ENCODE peak calls at places on chromosomes 1 and 21, in four cellular contexts. E is kidney glomerular epithelial cell, R is fibroblast of pulmonary artery, H is posterior vena cava. U is an unnamed sample.

GRCh38 chr21:45877821-45878469 is 103.6 kb upstream of the COL6A1 start:
- DNase-seq in R (no peak), E (no peak), H (peak), U (no peak)

GRCh38 chr1:17233675-17234074 is 15.2 kb upstream of the PADI3 start:
- DNase-seq in H (no peak), E (peak), R (peak), U (peak)

GRCh38 chr1:107739651-107740050 is 225.3 kb downstream of the VAV3 start:
- DNase-seq in H (no peak), R (no peak), E (no peak), U (no peak)

GRCh38 chr1:119594386-119594785 is 53.7 kb downstream of the ZNF697 start:
- DNase-seq in R (peak), E (no peak), H (no peak), U (peak)

GRCh38 chr1:18396247-18396646 is 84.5 kb upstream of the KLHDC7A start:
- DNase-seq in E (peak), R (no peak), H (no peak), U (no peak)

GRCh38 chr1:3548156-3548893 is 63.0 kb downstream of the MEGF6 start:
- DNase-seq in R (peak), E (peak), H (no peak), U (peak)

GRCh38 chr1:237981223-237981622 is 90.5 kb upstream of the ZP4 start:
- DNase-seq in R (no peak), H (no peak), E (no peak), U (no peak)

GRCh38 chr1:16011936-16012589 is 5.8 kb downstream of the HSPB7 start:
- DNase-seq in R (no peak), H (no peak), E (no peak), U (no peak)

GRCh38 chr1:6348511-6349191 is 44.9 kb downstream of the ACOT7 start:
- DNase-seq in R (peak), E (no peak), H (no peak), U (peak)

GRCh38 chr1:198162091-198162767 is 5.4 kb downstream of the NEK7 start:
- DNase-seq in H (no peak), R (no peak), E (no peak), U (no peak)

GRCh38 chr1:98084188-98084587 is 163.4 kb upstream of the DPYD start:
- DNase-seq in E (no peak), H (no peak), R (no peak), U (no peak)

GRCh38 chr1:20486457-20487235 is 636 bp upstream of the CAMK2N1 start:
- DNase-seq in E (peak), R (peak), H (peak), U (peak)

GRCh38 chr1:226029568-226030225 is 30.6 kb upstream of the SDE2 start:
- DNase-seq in H (no peak), E (no peak), R (no peak), U (no peak)

GRCh38 chr1:206507395-206508129 is at the start of gene RASSF5:
- DNase-seq in R (peak), H (peak), E (peak), U (peak)

GRCh38 chr1:211928222-211928856 is 97.8 kb upstream of the LPGAT1 start:
- DNase-seq in R (no peak), E (no peak), H (no peak), U (no peak)

GRCh38 chr1:65235867-65236805 is 73.2 kb upstream of the DNAJC6 start:
- DNase-seq in E (peak), H (no peak), R (peak), U (peak)